ENCODE peak calls at places on chromosome 12, in ten cellular contexts. U, E, J, W, Q, B, H, A, Y and Z are unnamed samples.

GRCh38 chr12:111424793-111425251 is 19.1 kb downstream of the SH2B3 start:
- DNase-seq in J (no peak), Y (no peak), Q (no peak), A (no peak), B (peak), W (no peak), E (no peak), U (no peak), H (no peak), Z (no peak)

GRCh38 chr12:71057330-71057729 is 100.5 kb downstream of the TSPAN8 start:
- DNase-seq in Q (no peak), U (peak), H (peak), A (no peak), B (no peak), J (no peak), Y (no peak), E (no peak), W (no peak), Z (no peak)

GRCh38 chr12:50785406-50785805 is 21.5 kb downstream of the ATF1 start:
- DNase-seq in H (peak), W (no peak), Y (no peak), Q (no peak), B (no peak), J (no peak), U (no peak), A (no peak), E (no peak), Z (no peak)

GRCh38 chr12:127810026-127810425 is 456.9 kb upstream of the TMEM132C start:
- DNase-seq in H (peak), E (no peak), J (no peak), A (no peak), Q (no peak), Y (no peak), W (no peak), B (no peak), U (no peak), Z (no peak)

GRCh38 chr12:46209914-46210834 is 58.7 kb downstream of the SLC38A1 start:
- DNase-seq in H (no peak), E (peak), J (no peak), Q (peak), A (peak), Y (peak), B (peak), U (no peak), W (no peak), Z (no peak)

GRCh38 chr12:116502989-116503496 is 56.1 kb upstream of the MAP1LC3B2 start:
- DNase-seq in H (no peak), Y (peak), A (no peak), W (no peak), Q (no peak), B (no peak), J (no peak), U (no peak), E (peak), Z (no peak)

GRCh38 chr12:58639323-58639934 is 280.9 kb downstream of the LRIG3 start:
- DNase-seq in H (peak), Q (no peak), W (peak), J (no peak), B (no peak), Y (no peak), E (no peak), A (no peak), U (no peak), Z (no peak)

GRCh38 chr12:46209165-46209564 is 59.7 kb downstream of the SLC38A1 start:
- DNase-seq in Y (no peak), B (no peak), J (no peak), W (peak), Q (no peak), A (no peak), U (no peak), E (no peak), H (peak), Z (no peak)

GRCh38 chr12:91017043-91017442 is 12.3 kb upstream of the EPYC start:
- DNase-seq in U (no peak), Y (no peak), H (peak), B (no peak), W (no peak), Q (no peak), E (no peak), A (no peak), J (no peak), Z (no peak)

GRCh38 chr12:59317598-59317997 is 278.2 kb upstream of the SLC16A7 start:
- DNase-seq in U (no peak), H (no peak), E (no peak), Y (no peak), W (no peak), A (no peak), Q (no peak), B (peak), J (no peak), Z (no peak)

GRCh38 chr12:45363903-45364302 is 148.0 kb downstream of the ANO6 start:
- DNase-seq in B (no peak), E (no peak), H (no peak), W (no peak), J (no peak), U (no peak), Q (no peak), A (no peak), Y (no peak), Z (no peak)

GRCh38 chr12:122087431-122088180 is 9.1 kb downstream of the MLXIP start:
- DNase-seq in B (no peak), J (no peak), U (no peak), H (no peak), Q (no peak), W (no peak), A (no peak), Y (no peak), E (no peak), Z (no peak)

GRCh38 chr12:56271031-56271430 is 4.3 kb downstream of the COQ10A start:
- DNase-seq in B (peak), H (peak), Q (no peak), E (no peak), U (no peak), W (peak), Y (no peak), A (peak), J (no peak), Z (no peak)

DNA sequence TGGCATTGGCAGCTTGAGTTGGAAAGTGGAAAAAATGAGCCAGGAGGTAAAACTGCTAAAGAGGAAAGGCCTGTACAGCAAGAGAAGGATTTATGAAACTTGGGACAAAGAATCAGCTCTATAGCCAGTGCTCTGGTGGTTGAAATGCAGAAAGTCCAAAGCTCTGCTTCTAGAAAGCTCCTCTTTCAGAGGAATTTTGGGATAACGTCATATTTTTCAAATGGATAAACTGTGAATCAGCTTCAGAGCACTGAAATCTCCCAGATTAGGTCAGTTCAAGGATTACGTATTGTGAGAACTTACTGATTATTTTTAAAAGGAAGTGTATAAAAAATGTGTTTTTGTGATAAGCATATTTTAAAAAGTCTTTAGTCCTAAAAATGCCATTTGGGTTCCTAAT is 203.1 kb upstream of the CNOT2 start:
- DNase-seq in W (peak), E (no peak), Y (no peak), H (peak), Q (no peak), B (no peak), U (no peak), A (no peak), J (no peak), Z (no peak)
- TF ChIP-seq CTCF in W (peak), E (no peak), Y (no peak), H (peak), Q (no peak), B (no peak), U (no peak), A (no peak), J (no peak), Z (no peak)

DNA sequence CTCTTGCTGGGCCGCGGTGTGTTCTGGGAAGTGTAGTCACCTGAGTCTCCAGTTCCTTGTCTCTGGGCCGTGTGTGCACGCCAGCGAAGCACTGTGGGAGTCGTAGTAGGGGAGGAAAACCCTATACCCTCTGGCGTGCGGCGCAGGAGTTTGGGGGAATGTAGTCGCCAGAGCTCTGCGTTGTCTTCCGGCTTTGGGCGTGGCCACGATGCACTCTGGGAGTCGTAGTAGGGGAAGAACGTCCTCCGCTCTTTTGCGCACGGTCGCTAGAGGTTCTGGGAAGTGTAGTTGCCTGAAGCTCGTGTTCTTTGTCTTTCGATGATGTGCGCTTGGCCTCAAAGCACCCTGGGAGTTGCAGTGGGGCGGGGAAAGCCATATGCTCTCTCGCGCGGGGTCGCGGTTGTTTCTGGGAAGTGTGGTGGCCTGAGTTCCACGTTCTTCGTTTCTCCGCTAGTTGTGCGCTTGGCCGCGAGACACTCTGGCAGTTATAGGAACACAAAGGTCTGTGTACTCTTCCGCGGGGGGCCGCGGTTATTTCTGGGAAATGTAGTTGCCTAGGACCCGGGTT is 588 bp upstream of the ZNF140 start:
- DNase-seq in Q (peak), J (peak), Y (peak), H (peak), B (peak), A (peak), U (peak), W (peak), E (peak), Z (peak)
- TF ChIP-seq CTCF in Q (peak), J (no peak), Y (no peak), H (no peak), B (no peak), A (no peak), U (peak), W (peak), E (no peak), Z (no peak)

DNA sequence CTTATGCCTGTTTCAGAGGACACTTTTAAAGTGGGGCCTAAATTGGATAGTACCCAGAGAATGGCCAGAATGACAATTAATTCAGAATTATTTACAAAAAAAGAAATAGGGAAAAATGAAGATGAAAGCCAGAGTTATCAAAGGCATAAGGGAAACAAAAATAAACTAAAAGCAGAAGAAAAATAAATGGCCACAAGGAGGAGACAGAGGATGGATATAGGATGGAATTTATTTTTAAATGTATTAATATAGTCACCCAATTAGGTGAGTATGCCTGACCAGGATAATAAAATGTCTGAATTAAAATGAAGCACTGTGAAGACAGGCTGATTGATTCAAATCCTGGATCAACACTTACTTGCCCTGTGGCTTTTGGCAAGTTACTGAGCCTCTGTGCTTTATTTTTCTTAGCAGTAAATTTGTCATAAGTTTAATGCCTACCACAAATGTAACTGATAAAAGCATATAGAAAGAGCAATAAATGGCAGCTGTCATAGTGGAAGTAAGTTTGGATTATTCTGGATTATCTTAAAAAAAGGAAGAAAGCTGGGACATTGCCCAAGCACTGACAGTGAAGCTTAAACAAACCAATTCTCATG is 3.4 kb downstream of the CLEC9A start:
- DNase-seq in B (peak), U (no peak), W (peak), J (no peak), E (no peak), H (peak), Q (no peak), Y (no peak), A (peak), Z (no peak)
- TF ChIP-seq CTCF in B (no peak), U (peak), W (peak), J (peak), E (no peak), H (peak), Q (no peak), Y (peak), A (peak), Z (peak)

GRCh38 chr12:17992002-17992656 is 97.9 kb downstream of the RERGL start:
- DNase-seq in W (peak), Y (no peak), B (peak), Q (no peak), J (no peak), U (peak), A (peak), H (peak), E (no peak), Z (no peak)
- TF ChIP-seq CTCF in W (peak), Y (peak), B (peak), Q (no peak), J (peak), U (peak), A (peak), H (peak), E (peak), Z (peak)

GRCh38 chr12:88703790-88704189 is 123.5 kb upstream of the KITLG start:
- DNase-seq in B (no peak), E (no peak), Y (no peak), H (peak), U (no peak), Q (no peak), A (no peak), J (no peak), W (no peak), Z (no peak)

GRCh38 chr12:88707800-88708199 is 127.5 kb upstream of the KITLG start:
- DNase-seq in Y (no peak), W (no peak), B (no peak), E (no peak), U (no peak), Q (no peak), A (no peak), H (no peak), J (no peak), Z (no peak)

DNA sequence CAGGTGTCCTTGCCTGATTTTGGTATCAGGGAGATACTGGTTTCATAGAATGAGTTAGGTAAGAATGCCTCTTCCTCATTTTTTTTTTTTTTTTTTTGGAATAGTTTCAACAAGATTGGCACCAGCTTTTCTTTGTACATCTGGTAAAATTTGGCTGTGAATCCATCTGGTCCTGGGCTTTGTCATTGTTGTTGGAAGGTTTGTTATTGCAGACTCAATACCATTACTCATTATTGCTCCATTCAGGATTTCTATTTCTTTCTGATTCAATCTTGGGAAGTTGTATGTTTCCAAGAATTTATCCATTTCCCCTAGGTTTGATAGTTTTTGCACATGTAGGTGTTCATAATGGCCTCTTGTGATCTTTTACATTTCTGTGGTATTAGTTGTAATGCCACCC is 126.0 kb upstream of the KITLG start:
- DNase-seq in H (no peak), J (no peak), A (no peak), Y (no peak), Q (no peak), B (no peak), E (no peak), U (no peak), W (no peak), Z (no peak)
- TF ChIP-seq CTCF in H (no peak), J (no peak), A (no peak), Y (no peak), Q (no peak), B (no peak), E (no peak), U (no peak), W (no peak), Z (no peak)